ENCODE peak calls at places on chromosomes 11 and 22, in four cellular contexts. L is stimulated activated CD8-positive, alpha-beta memory T cell treated with anti-CD3 and anti-CD28 coated beads, Interleukin-7, amount 100 ng/mL, for 24 hours; D is stimulated activated naive CD8-positive, alpha-beta T cell treated with anti-CD3 and anti-CD28 coated beads, Interleukin-15, amount 100 ng/mL, for 72 hours; W is progenitor cell of endocrine pancreas. R is an unnamed sample.

GRCh38 chr11:95154514-95154913 is 64.9 kb downstream of the ENDOD1 start:
- DNase-seq in L (no peak), D (peak), W (peak), R (peak)

GRCh38 chr22:50708996-50709395 is 29.0 kb upstream of the ACR start:
- DNase-seq in L (no peak), W (no peak), D (no peak), R (no peak)

GRCh38 chr11:126336065-126336464 is 19.4 kb upstream of the ST3GAL4 start:
- DNase-seq in D (no peak), W (no peak), L (no peak), R (no peak)

GRCh38 chr22:35643991-35644390 is 4.3 kb upstream of the APOL6 start:
- DNase-seq in L (no peak), W (no peak), D (no peak), R (no peak)

GRCh38 chr11:6022954-6023353 is 7.6 kb downstream of the OR56A1 start:
- DNase-seq in W (no peak), L (no peak), D (peak), R (no peak)

GRCh38 chr11:63490551-63491239 is at the start of gene PLAAT5:
- DNase-seq in W (peak), D (peak), L (no peak), R (no peak)

GRCh38 chr22:43879901-43880742 is 11.7 kb downstream of the PNPLA5 start:
- DNase-seq in W (no peak), L (no peak), D (no peak), R (no peak)

GRCh38 chr11:64566042-64566914 is 24.7 kb upstream of the SLC22A12 start:
- DNase-seq in D (no peak), W (no peak), L (no peak), R (no peak)

GRCh38 chr11:112297248-112297866 is 36.7 kb upstream of the PLET1 start:
- DNase-seq in D (peak), W (no peak), L (no peak), R (no peak)

GRCh38 chr11:66787934-66788758 is 55.1 kb upstream of the RCE1 start:
- DNase-seq in D (no peak), L (no peak), W (no peak), R (no peak)

GRCh38 chr11:128244896-128245295 is 342.5 kb downstream of the ETS1 start:
- DNase-seq in W (no peak), D (no peak), L (no peak), R (no peak)

GRCh38 chr22:39183991-39184585 is 31.6 kb upstream of the CBX7 start:
- DNase-seq in L (no peak), D (no peak), W (no peak), R (no peak)

GRCh38 chr22:41425704-41426365 is 20.8 kb downstream of the TOB2 start:
- DNase-seq in L (no peak), D (peak), W (no peak), R (no peak)

GRCh38 chr11:73147771-73148681 is 5.9 kb upstream of the FCHSD2 start:
- DNase-seq in W (no peak), D (no peak), L (no peak), R (no peak)

GRCh38 chr11:79076526-79077115 is 364.2 kb downstream of the TENM4 start:
- DNase-seq in D (no peak), L (no peak), W (no peak), R (no peak)

GRCh38 chr22:28925916-28926315 is 42.5 kb downstream of the ZNRF3 start:
- DNase-seq in L (no peak), W (no peak), D (no peak), R (no peak)

GRCh38 chr11:64856382-64857227 is 12.2 kb upstream of the CDC42BPG start:
- DNase-seq in D (no peak), L (no peak), W (no peak), R (no peak)

GRCh38 chr22:36772451-36772850 is 3.5 kb downstream of the IFT27 start:
- DNase-seq in W (no peak), L (no peak), D (no peak), R (no peak)

GRCh38 chr11:47271961-47272661 is 2.2 kb downstream of the MADD start:
- DNase-seq in D (no peak), W (no peak), L (no peak), R (no peak)

GRCh38 chr22:42683599-42684283 is 34.5 kb upstream of the CYB5R3 start:
- DNase-seq in L (no peak), D (no peak), W (no peak), R (no peak)

GRCh38 chr11:64760759-64761417 is 1.1 kb upstream of the PYGM start:
- DNase-seq in D (no peak), W (no peak), L (no peak), R (no peak)

R was measured in GM12891.